ENCODE peak calls at places on chromosomes 3 and 15, in six cellular contexts. O is astrocyte, W is BJ, B is cardiac muscle cell, S is WTC11, Q is choroid plexus epithelial cell. J is an unnamed sample.

GRCh38 chr15:68789921-68790575 is 30.6 kb downstream of the ANP32A start:
- DNase-seq in O (peak), W (no peak), B (peak), S (peak), Q (peak), J (no peak)

GRCh38 chr3:38227989-38228388 is 37.6 kb upstream of the SLC22A13 start:
- DNase-seq in O (peak), W (peak), B (peak), S (no peak), Q (peak), J (no peak)

GRCh38 chr15:71517751-71518150 is 292.6 kb upstream of the NR2E3 start:
- DNase-seq in O (no peak), W (no peak), B (no peak), S (no peak), Q (no peak), J (no peak)

GRCh38 chr3:141280690-141281089 is 49.1 kb downstream of the PXYLP1 start:
- DNase-seq in O (no peak), W (no peak), B (no peak), S (no peak), Q (no peak), J (no peak)

GRCh38 chr3:52354676-52355075 is 38.6 kb downstream of the DNAH1 start:
- DNase-seq in O (no peak), W (no peak), B (no peak), S (no peak), Q (no peak), J (no peak)

GRCh38 chr3:188067932-188068331 is 86.0 kb upstream of the LPP start:
- DNase-seq in O (peak), W (no peak), B (peak), S (no peak), Q (peak), J (no peak)

GRCh38 chr3:136728918-136729317 is 23.3 kb downstream of the STAG1 start:
- DNase-seq in O (peak), W (peak), B (peak), S (no peak), Q (peak), J (no peak)

GRCh38 chr3:126290325-126290724 is 66.9 kb downstream of the KLF15 start:
- DNase-seq in O (no peak), W (no peak), B (no peak), S (no peak), Q (no peak), J (no peak)

GRCh38 chr3:123119802-123120201 is 53.0 kb downstream of the PDIA5 start:
- DNase-seq in O (no peak), W (no peak), B (no peak), S (no peak), Q (no peak), J (no peak)

GRCh38 chr3:156628095-156628690 is 46.2 kb upstream of the TIPARP start:
- DNase-seq in O (peak), W (no peak), B (peak), S (no peak), Q (peak), J (no peak)

GRCh38 chr15:62779041-62779810 is 263.3 kb upstream of the TPM1 start:
- DNase-seq in O (peak), W (no peak), B (peak), S (no peak), Q (peak), J (no peak)

GRCh38 chr3:193375614-193376013 is 2.9 kb downstream of the ATP13A5 start:
- DNase-seq in O (no peak), W (no peak), B (no peak), S (no peak), Q (no peak), J (no peak)

GRCh38 chr3:89504432-89504831 is 397.0 kb downstream of the EPHA3 start:
- DNase-seq in O (no peak), W (no peak), B (no peak), S (no peak), Q (no peak), J (no peak)

GRCh38 chr15:65394280-65394789 is 16.5 kb upstream of the IGDCC3 start:
- DNase-seq in O (no peak), W (no peak), B (no peak), S (no peak), Q (no peak), J (no peak)

GRCh38 chr15:23482764-23483489 is 35.9 kb upstream of the GOLGA6L2 start:
- DNase-seq in O (no peak), W (no peak), B (no peak), S (no peak), Q (no peak), J (no peak)

GRCh38 chr3:26625187-26625586 is 2.6 kb downstream of the LRRC3B start:
- DNase-seq in O (no peak), W (no peak), B (no peak), S (peak), Q (no peak), J (no peak)

GRCh38 chr3:185084883-185085282 is 68.0 kb downstream of the C3orf70 start:
- DNase-seq in O (peak), W (peak), B (no peak), S (no peak), Q (peak), J (no peak)

GRCh38 chr3:105823149-105823866 is 45.5 kb downstream of the CBLB start:
- DNase-seq in O (peak), W (peak), B (peak), S (no peak), Q (peak), J (no peak)

GRCh38 chr3:160450846-160451245 is 1.3 kb upstream of the TRIM59 start:
- DNase-seq in O (peak), W (peak), B (peak), S (no peak), Q (peak), J (no peak)
- TF ChIP-seq CTCF in O (peak), W (peak), B (no peak), S (no peak), Q (no peak), J (no peak)

GRCh38 chr3:151367448-151367847 is 17.1 kb downstream of the P2RY12 start:
- DNase-seq in O (no peak), W (no peak), B (no peak), S (no peak), Q (no peak), J (no peak)
- TF ChIP-seq CTCF in O (no peak), W (no peak), B (no peak), S (no peak), Q (no peak), J (no peak)

GRCh38 chr3:31157028-31157694 is 262.7 kb upstream of the GADL1 start:
- DNase-seq in O (no peak), W (no peak), B (no peak), S (no peak), Q (no peak), J (no peak)
- TF ChIP-seq CTCF in O (no peak), W (no peak), B (no peak), S (no peak), Q (no peak), J (no peak)

GRCh38 chr3:32780735-32781210 is 37.0 kb upstream of the TRIM71 start:
- DNase-seq in O (peak), W (no peak), B (peak), S (peak), Q (peak), J (no peak)
- TF ChIP-seq CTCF in O (no peak), W (no peak), B (no peak), S (no peak), Q (peak), J (peak)

DNA sequence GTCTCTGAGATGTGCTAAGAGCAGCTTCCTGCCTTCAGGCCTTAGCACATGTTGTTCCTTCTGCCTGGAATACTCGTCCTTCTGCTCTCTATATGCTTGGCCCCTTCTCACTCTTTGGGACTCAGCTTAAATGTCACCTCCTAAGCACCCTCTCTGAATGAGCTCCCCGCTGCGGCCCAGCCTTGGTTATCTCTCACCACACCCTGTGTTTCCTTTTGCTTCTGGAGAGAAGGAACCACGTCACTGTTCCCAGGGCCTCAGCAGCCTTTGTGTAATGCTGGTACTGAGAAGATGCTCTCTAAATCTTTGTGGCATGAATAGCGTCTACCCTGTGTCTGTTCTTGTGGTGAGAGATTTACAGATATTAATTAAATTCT is 2.2 kb downstream of the FAH start:
- DNase-seq in O (no peak), W (no peak), B (peak), S (no peak), Q (no peak), J (no peak)
- TF ChIP-seq CTCF in O (no peak), W (no peak), B (no peak), S (no peak), Q (no peak), J (no peak)

GRCh38 chr3:120039642-120040610 is 54.3 kb downstream of the GSK3B start:
- DNase-seq in O (peak), W (no peak), B (no peak), S (peak), Q (no peak), J (no peak)
- TF ChIP-seq CTCF in O (no peak), W (no peak), B (no peak), S (peak), Q (peak), J (no peak)

DNA sequence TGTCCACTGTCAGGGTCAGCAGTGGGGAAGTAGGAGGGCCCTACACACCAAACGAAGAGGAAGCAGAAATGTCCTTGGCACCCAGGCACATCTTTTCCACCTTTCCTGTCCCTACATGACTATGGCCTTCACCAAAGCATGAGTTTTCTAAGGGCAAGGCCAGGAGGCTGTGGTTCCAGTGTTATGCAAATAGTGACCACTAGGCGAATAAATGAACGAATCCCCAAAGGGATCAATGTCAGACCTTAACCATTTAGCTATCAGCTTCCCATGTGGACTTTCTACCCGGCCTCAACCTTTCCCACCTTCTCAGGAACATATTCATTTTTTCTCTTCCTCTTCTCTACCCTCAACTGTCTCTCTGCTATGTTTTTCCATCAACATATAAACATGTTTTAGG is 63.1 kb downstream of the NTRK3 start:
- DNase-seq in O (no peak), W (no peak), B (no peak), S (no peak), Q (no peak), J (no peak)
- TF ChIP-seq CTCF in O (no peak), W (no peak), B (no peak), S (no peak), Q (no peak), J (no peak)

DNA sequence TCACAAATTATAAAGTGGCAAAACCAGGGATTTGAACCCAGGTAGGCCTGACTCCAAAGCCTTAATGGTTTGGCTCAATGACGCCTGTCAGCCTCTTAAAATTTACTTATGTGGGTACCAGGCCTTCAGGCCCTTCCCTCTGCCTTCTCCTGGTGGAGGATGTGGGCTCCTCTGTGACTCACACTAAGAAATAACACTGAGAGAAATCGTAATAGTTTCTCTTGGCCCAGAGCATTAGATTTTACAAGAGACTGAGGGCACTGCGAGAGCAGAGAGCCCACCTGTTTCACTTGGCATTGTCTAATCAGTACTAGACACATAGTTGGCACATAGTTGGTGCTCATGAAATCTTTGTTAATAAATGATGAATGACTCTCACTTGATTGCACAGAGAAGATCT is 505.2 kb downstream of the SHQ1 start:
- DNase-seq in O (peak), W (no peak), B (no peak), S (no peak), Q (peak), J (no peak)
- TF ChIP-seq CTCF in O (no peak), W (no peak), B (no peak), S (no peak), Q (peak), J (no peak)

J was measured in keratinocyte.